ENCODE peak calls at places on chromosomes 16 and 17, in six cellular contexts. B, J, W, I, H and Q are unnamed samples.
A peak's percentile ranks its signal among the peaks of the same experiment; 100 is the strongest.

GRCh38 chr17:27244481-27245223 is 49.3 kb upstream of the WSB1 start:
- DNase-seq in B (peak; percentile 85), I (peak; percentile 99), J (peak; percentile 77), H (peak; percentile 34), W (peak; percentile 93), Q (peak; percentile 89)

GRCh38 chr16:89007371-89008249 is 30.6 kb upstream of the CBFA2T3 start:
- DNase-seq in H (no peak), B (no peak), W (no peak), J (no peak), I (no peak), Q (no peak)

GRCh38 chr17:77516902-77517301 is 376.1 kb downstream of the SEC14L1 start:
- DNase-seq in J (no peak), B (peak; percentile 6), I (peak; percentile 56), H (no peak), W (peak; percentile 52), Q (peak; percentile 10)

GRCh38 chr16:165539-166374 is at the start of gene HBM:
- DNase-seq in I (no peak), B (no peak), W (no peak), J (no peak), H (no peak), Q (no peak)

GRCh38 chr16:4682616-4683254 is 10.6 kb upstream of the NUDT16L1 start:
- DNase-seq in B (no peak), W (no peak), H (no peak), I (peak; percentile 23), J (no peak), Q (no peak)

GRCh38 chr16:56999409-57000270 is 10.3 kb downstream of the NLRC5 start:
- DNase-seq in J (no peak), W (no peak), H (no peak), I (no peak), B (no peak), Q (no peak)

GRCh38 chr17:9763643-9764042 is 27.7 kb downstream of the DHRS7C start:
- DNase-seq in W (no peak), H (no peak), J (no peak), I (no peak), B (no peak), Q (no peak)

GRCh38 chr17:49861150-49861884 is 13.4 kb upstream of the TAC4 start:
- DNase-seq in B (no peak), W (peak; percentile 32), J (no peak), H (peak; percentile 76), I (peak; percentile 72), Q (no peak)

GRCh38 chr16:75377971-75378386 is 55.3 kb downstream of the CFDP1 start:
- DNase-seq in H (peak; percentile 43), I (peak; percentile 96), W (peak; percentile 95), J (no peak), B (peak; percentile 98), Q (peak; percentile 95)

GRCh38 chr17:40362696-40363479 is 1.6 kb downstream of the GJD3 start:
- DNase-seq in B (no peak), H (no peak), J (peak; percentile 83), W (peak; percentile 58), I (peak; percentile 80), Q (no peak)

GRCh38 chr16:61243954-61244353 is 792.3 kb downstream of the CDH8 start:
- DNase-seq in J (no peak), B (no peak), I (no peak), H (no peak), W (no peak), Q (no peak)

GRCh38 chr16:17564856-17565255 is 94.1 kb upstream of the XYLT1 start:
- DNase-seq in W (no peak), H (no peak), J (no peak), I (no peak), B (no peak), Q (no peak)

GRCh38 chr17:69812240-69812837 is 262.7 kb upstream of the KCNJ16 start:
- DNase-seq in H (no peak), B (no peak), I (no peak), W (no peak), J (no peak), Q (no peak)

GRCh38 chr16:28873543-28874201 is 4.6 kb upstream of the ATP2A1 start:
- DNase-seq in B (no peak), J (no peak), W (no peak), I (peak; percentile 12), H (peak; percentile 47), Q (no peak)

GRCh38 chr17:4540224-4541040 is 14.8 kb downstream of the MYBBP1A start:
- DNase-seq in B (no peak), H (no peak), W (no peak), I (no peak), J (peak; percentile 41), Q (no peak)

GRCh38 chr17:78474631-78475146 is 96.2 kb downstream of the PGS1 start:
- DNase-seq in W (no peak), H (no peak), J (no peak), B (no peak), I (no peak), Q (no peak)

GRCh38 chr16:73101568-73101967 is 53.6 kb upstream of the ZFHX3 start:
- DNase-seq in H (no peak), W (no peak), I (no peak), J (no peak), B (no peak), Q (no peak)

GRCh38 chr16:1002399-1003161 is 21.0 kb downstream of the SOX8 start:
- DNase-seq in W (peak; percentile 92), I (peak; percentile 87), J (no peak), B (peak; percentile 15), H (peak; percentile 98), Q (peak; percentile 37)

GRCh38 chr17:80789356-80789902 is 202.2 kb upstream of the CHMP6 start:
- DNase-seq in I (peak; percentile 87), H (peak; percentile 71), J (peak; percentile 30), B (peak; percentile 65), W (peak; percentile 99), Q (peak; percentile 87)

GRCh38 chr17:77935121-77935571 is 23.4 kb upstream of the TNRC6C start:
- DNase-seq in W (no peak), J (no peak), H (no peak), I (no peak), B (no peak), Q (no peak)

GRCh38 chr17:30969989-30970680 is 704 bp upstream of the RNF135 start:
- DNase-seq in I (peak; percentile 23), B (no peak), H (no peak), J (peak; percentile 43), W (no peak), Q (no peak)

GRCh38 chr17:18194804-18195203 is 11.2 kb downstream of the ALKBH5 start:
- DNase-seq in J (no peak), B (no peak), I (no peak), W (no peak), H (no peak), Q (no peak)

GRCh38 chr17:652310-652709 is 62.3 kb downstream of the VPS53 start:
- DNase-seq in I (peak; percentile 45), J (no peak), B (no peak), W (no peak), H (no peak), Q (no peak)

GRCh38 chr17:45332989-45333701 is 16.3 kb upstream of the MAP3K14 start:
- DNase-seq in H (no peak), J (peak; percentile 36), W (no peak), I (peak; percentile 45), B (no peak), Q (no peak)

GRCh38 chr17:41009301-41009760 is 403 bp upstream of the KRTAP3-1 start:
- DNase-seq in I (no peak), J (no peak), H (no peak), B (no peak), W (no peak), Q (no peak)